ENCODE peak calls at places on chromosomes 2 and 18, in four cellular contexts. Q, U, T and D are unnamed samples.

GRCh38 chr18:79395761-79396404 is at the start of gene NFATC1:
- DNase-seq in Q (peak), U (peak), T (peak), D (peak)

GRCh38 chr2:19648583-19648982 is 253.2 kb downstream of the TTC32 start:
- DNase-seq in Q (peak), U (no peak), T (no peak), D (no peak)

GRCh38 chr2:222410534-222410933 is 13.8 kb upstream of the SGPP2 start:
- DNase-seq in Q (no peak), U (no peak), T (peak), D (peak)

GRCh38 chr2:209472386-209472832 is 48.6 kb downstream of the MAP2 start:
- DNase-seq in Q (peak), U (no peak), T (no peak), D (no peak)

GRCh38 chr2:118403658-118404451 is 315.6 kb downstream of the INSIG2 start:
- DNase-seq in Q (no peak), U (no peak), T (no peak), D (no peak)

GRCh38 chr2:73292316-73292905 is 937 bp downstream of the EGR4 start:
- DNase-seq in Q (no peak), U (peak), T (no peak), D (no peak)

GRCh38 chr18:74495581-74496507 is at the start of gene CNDP2:
- DNase-seq in Q (peak), U (peak), T (peak), D (peak)

GRCh38 chr2:237221443-237221842 is 135.8 kb downstream of the COPS8 start:
- DNase-seq in Q (no peak), U (no peak), T (no peak), D (no peak)

GRCh38 chr2:217070043-217070430 is 210.2 kb upstream of the TNP1 start:
- DNase-seq in Q (no peak), U (no peak), T (no peak), D (no peak)

GRCh38 chr2:149387411-149387810 is 57.0 kb downstream of the LYPD6 start:
- DNase-seq in Q (no peak), U (no peak), T (no peak), D (peak)

GRCh38 chr18:25349926-25350560 is 1.9 kb downstream of the ZNF521 start:
- DNase-seq in Q (peak), U (peak), T (peak), D (peak)

GRCh38 chr2:50492452-50492851 is 539.5 kb downstream of the NRXN1 start:
- DNase-seq in Q (peak), U (no peak), T (peak), D (peak)

GRCh38 chr2:145631561-145631960 is 1111.6 kb upstream of the ZEB2 start:
- DNase-seq in Q (peak), U (no peak), T (no peak), D (no peak)

GRCh38 chr2:156763174-156763573 is 327.0 kb downstream of the GPD2 start:
- DNase-seq in Q (no peak), U (no peak), T (no peak), D (no peak)

GRCh38 chr18:8949206-8949605 is 153.3 kb upstream of the NDUFV2 start:
- DNase-seq in Q (peak), U (no peak), T (no peak), D (no peak)

GRCh38 chr18:58005885-58006523 is 38.0 kb upstream of the NEDD4L start:
- DNase-seq in Q (peak), U (no peak), T (no peak), D (no peak)

GRCh38 chr2:172090947-172091625 is 5.8 kb downstream of the DLX1 start:
- DNase-seq in Q (no peak), U (peak), T (peak), D (peak)

GRCh38 chr18:74652392-74652988 is 54.8 kb downstream of the ZNF407 start:
- DNase-seq in Q (peak), U (no peak), T (no peak), D (peak)

GRCh38 chr18:2497797-2498196 is 73.5 kb downstream of the METTL4 start:
- DNase-seq in Q (no peak), U (no peak), T (no peak), D (no peak)

GRCh38 chr2:176653856-176654443 is 384.7 kb downstream of the MTX2 start:
- DNase-seq in Q (peak), U (no peak), T (peak), D (peak)

GRCh38 chr2:85797263-85797660 is 43.5 kb downstream of the ATOH8 start:
- DNase-seq in Q (no peak), U (no peak), T (no peak), D (no peak)

GRCh38 chr18:25726278-25726677 is 364.1 kb downstream of the SS18 start:
- DNase-seq in Q (peak), U (no peak), T (no peak), D (peak)

GRCh38 chr2:259789-260331 is 4.0 kb downstream of the SH3YL1 start:
- DNase-seq in Q (no peak), U (no peak), T (no peak), D (no peak)
- H3K9ac ChIP-seq in Q (no peak), U (no peak), T (no peak), D (no peak)

GRCh38 chr2:215705771-215706261 is 269.9 kb upstream of the FN1 start:
- DNase-seq in Q (peak), U (no peak), T (no peak), D (no peak)

GRCh38 chr2:215712850-215713230 is 277.0 kb upstream of the FN1 start:
- DNase-seq in Q (peak), U (no peak), T (no peak), D (no peak)

GRCh38 chr2:215712219-215712849 is 276.5 kb upstream of the FN1 start:
- DNase-seq in Q (no peak), U (no peak), T (no peak), D (peak)

GRCh38 chr2:215711484-215712034 is 275.7 kb upstream of the FN1 start:
- DNase-seq in Q (peak), U (no peak), T (no peak), D (peak)

DNA sequence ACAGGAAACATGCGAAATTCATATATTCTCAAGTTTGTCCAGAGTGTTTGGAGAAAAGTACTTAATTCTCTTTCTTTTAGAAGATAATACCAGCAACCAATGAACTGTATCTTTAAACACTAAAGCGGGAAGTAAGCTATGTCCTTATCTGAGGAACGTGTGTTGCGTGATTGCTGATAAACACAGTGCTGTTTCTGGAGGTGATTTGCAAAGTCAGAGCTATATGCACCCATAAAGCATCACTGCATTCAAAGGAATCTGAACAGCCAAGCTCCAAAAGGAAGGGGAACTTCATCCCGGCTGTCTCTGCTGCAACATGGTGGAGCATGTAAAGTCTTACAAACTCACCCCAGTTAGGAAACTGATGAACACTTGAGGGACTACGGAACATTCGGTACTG is 271.7 kb upstream of the FN1 start:
- DNase-seq in Q (no peak), U (no peak), T (no peak), D (no peak)
- H4K5ac ChIP-seq in Q (no peak), U (no peak), T (no peak), D (no peak)

GRCh38 chr2:203756161-203756560 is 49.7 kb downstream of the CD28 start:
- DNase-seq in Q (no peak), U (no peak), T (no peak), D (no peak)

GRCh38 chr2:203758841-203759691 is 52.6 kb downstream of the CD28 start:
- DNase-seq in Q (peak), U (no peak), T (no peak), D (peak)

GRCh38 chr2:203763425-203764272 is 57.2 kb downstream of the CD28 start:
- DNase-seq in Q (no peak), U (no peak), T (no peak), D (no peak)

GRCh38 chr2:203759692-203760365 is 53.4 kb downstream of the CD28 start:
- DNase-seq in Q (peak), U (no peak), T (no peak), D (peak)
- H4K8ac ChIP-seq in Q (peak), U (peak), T (no peak), D (no peak)

GRCh38 chr2:213284105-213285090 is at the start of gene SPAG16:
- DNase-seq in Q (peak), U (peak), T (peak), D (peak)
- H3K9ac ChIP-seq in Q (peak), U (peak), T (peak), D (peak)

DNA sequence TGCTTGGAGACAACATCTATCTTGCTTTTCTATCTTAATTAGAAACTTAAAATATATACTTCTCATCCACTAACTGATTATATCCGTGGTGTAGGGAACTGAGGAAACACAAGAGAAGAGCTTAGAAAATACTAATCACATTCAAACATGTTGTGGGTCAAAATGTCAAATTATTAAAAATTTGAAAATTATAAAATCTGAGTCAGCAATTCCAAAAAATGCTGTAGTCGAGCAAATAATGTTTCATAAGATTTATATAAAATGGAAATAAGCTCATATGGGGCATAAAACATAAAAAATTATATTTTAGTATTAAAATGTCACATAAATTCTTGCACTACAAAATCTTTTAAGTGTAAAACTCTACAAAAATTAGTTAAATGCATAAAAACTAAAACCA is 29.2 kb downstream of the SF3B1 start:
- DNase-seq in Q (no peak), U (no peak), T (no peak), D (no peak)
- H4K5ac ChIP-seq in Q (no peak), U (no peak), T (no peak), D (no peak)

GRCh38 chr2:3302751-3303582 is 74.7 kb downstream of the EIPR1 start:
- DNase-seq in Q (no peak), U (no peak), T (no peak), D (peak)
- H4K8ac ChIP-seq in Q (no peak), U (peak), T (no peak), D (no peak)

DNA sequence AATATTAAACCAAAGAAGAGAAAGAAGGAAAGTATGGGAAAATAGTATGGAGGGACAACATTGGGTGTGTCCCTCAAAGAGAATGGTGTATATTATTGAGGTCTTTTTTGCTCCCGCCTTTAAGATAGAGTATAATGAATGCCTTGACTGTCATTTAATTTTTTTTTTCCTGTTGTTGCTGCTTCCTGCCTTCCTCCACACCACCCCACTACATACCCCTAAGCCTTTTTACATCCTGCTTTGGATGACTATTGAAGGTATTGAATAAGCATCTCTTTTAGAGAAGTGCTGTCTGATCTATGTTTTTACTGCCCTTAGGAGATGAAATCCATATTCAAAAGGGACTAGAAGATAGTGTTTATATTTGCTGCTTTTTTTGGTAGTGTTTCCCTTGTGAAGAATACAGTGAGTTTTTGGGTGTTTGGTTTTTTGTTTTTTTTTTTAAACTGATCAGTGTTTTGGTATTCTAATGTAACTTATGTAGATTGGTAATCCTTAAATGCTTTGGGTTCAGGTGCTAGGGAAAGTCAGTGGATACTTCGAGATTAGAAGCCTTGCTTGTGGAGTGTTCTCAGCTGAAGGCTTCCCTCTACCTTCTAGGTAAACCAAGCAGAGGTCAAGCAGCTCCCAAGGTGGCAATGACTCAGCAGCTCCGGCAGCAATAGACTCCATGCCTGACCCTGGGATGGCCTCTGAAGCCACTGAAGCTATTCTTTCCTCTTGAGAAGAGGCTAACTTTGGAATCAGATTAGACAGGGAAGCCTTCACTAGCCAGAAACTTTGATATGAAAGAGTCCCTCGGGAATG is 5.0 kb downstream of the FZD7 start:
- DNase-seq in Q (peak), U (no peak), T (peak), D (peak)
- H3K9ac ChIP-seq in Q (peak), U (no peak), T (peak), D (peak)

GRCh38 chr18:48721308-48721707 is 182.5 kb downstream of the CTIF start:
- DNase-seq in Q (no peak), U (no peak), T (no peak), D (no peak)
- H4K5ac ChIP-seq in Q (no peak), U (no peak), T (no peak), D (no peak)

DNA sequence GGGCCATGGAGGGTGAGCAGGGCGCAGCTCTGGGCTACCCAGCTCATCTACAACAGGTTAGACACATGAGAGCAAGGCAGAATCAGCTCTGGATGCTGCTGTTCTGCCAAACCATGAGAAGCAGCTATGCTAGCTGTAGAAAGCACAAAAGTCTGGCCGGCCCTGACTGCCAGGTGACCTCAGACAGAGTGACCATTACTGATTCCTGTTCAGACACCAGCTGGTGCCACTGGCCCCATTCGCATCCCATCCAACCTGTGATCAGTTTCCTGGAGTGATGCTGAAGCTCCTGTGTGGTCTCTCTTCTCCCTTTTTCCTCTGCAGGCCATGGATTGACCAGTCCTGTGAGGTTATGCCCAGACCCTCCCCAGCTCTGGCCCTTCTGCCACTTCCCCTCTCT is 14.3 kb downstream of the RBMS1 start:
- DNase-seq in Q (no peak), U (no peak), T (no peak), D (peak)
- H4K8ac ChIP-seq in Q (no peak), U (no peak), T (no peak), D (no peak)

DNA sequence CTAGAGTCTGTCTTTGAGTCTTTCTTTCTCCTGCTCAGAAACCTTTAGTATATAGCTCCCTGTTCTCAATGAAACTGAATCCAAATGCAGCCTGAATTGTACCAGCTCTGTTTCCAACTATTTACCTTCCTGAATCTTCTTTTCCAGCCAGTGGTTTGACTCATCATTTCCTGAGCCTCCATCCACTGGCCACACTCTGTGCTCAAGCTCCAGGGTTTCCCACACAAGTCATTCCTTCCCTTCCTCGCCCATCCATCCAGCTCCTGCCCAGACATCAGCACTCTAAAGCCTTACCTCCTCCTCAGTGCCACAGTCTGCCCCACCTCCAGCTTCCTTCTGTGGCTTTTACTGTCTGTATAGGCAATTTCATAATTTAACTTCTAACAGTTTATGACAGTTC is 233.6 kb upstream of the RASGRP3 start:
- DNase-seq in Q (peak), U (no peak), T (no peak), D (no peak)
- H3K9ac ChIP-seq in Q (peak), U (no peak), T (no peak), D (no peak)